ENCODE peak calls at places on chromosomes 12 and 14, in eight cellular contexts. One of them, this sample, is unnamed.
A peak's percentile ranks its signal among the peaks of the same experiment; 100 is the strongest.

GRCh38 chr14:100654025-100654813 is 67.0 kb upstream of the BEGAIN start:
- DNase-seq in AG09319: no peak
- DNase-seq in AG08395: no peak
- DNase-seq in lung microvascular endothelial cell: no peak
- DNase-seq in NCI-H510A: no peak
- DNase-seq in retina: no peak
- DNase-seq in left colon: no peak
- DNase-seq in fibroblast of villous mesenchyme: no peak
- DNase-seq in this sample: no peak

GRCh38 chr12:96828169-96828789 is 78.8 kb upstream of the NEDD1 start:
- DNase-seq in AG09319: no peak
- DNase-seq in AG08395: no peak
- DNase-seq in lung microvascular endothelial cell: no peak
- DNase-seq in NCI-H510A: no peak
- DNase-seq in retina: no peak
- DNase-seq in left colon: no peak
- DNase-seq in fibroblast of villous mesenchyme: no peak
- DNase-seq in this sample: no peak

GRCh38 chr12:103455020-103455763 is 40.6 kb downstream of the C12orf42 start:
- DNase-seq in AG09319: no peak
- DNase-seq in AG08395: no peak
- DNase-seq in lung microvascular endothelial cell: no peak
- DNase-seq in NCI-H510A: no peak
- DNase-seq in retina: no peak
- DNase-seq in left colon: no peak
- DNase-seq in fibroblast of villous mesenchyme: no peak
- DNase-seq in this sample: peak; percentile 81

GRCh38 chr14:71117839-71118743 is 210.8 kb downstream of the PCNX1 start:
- DNase-seq in AG09319: no peak
- DNase-seq in AG08395: peak; percentile 59
- DNase-seq in lung microvascular endothelial cell: peak; percentile 57
- DNase-seq in NCI-H510A: no peak
- DNase-seq in retina: no peak
- DNase-seq in left colon: peak; percentile 48
- DNase-seq in fibroblast of villous mesenchyme: peak; percentile 79
- DNase-seq in this sample: no peak

GRCh38 chr12:52221912-52222457 is 11.1 kb upstream of the KRT7 start:
- DNase-seq in AG09319: no peak
- DNase-seq in AG08395: no peak
- DNase-seq in lung microvascular endothelial cell: peak; percentile 63
- DNase-seq in NCI-H510A: no peak
- DNase-seq in retina: no peak
- DNase-seq in left colon: peak; percentile 76
- DNase-seq in fibroblast of villous mesenchyme: no peak
- DNase-seq in this sample: no peak

GRCh38 chr12:4270670-4271432 is 2.7 kb upstream of the CCND2 start:
- DNase-seq in AG09319: no peak
- DNase-seq in AG08395: no peak
- DNase-seq in lung microvascular endothelial cell: peak; percentile 51
- DNase-seq in NCI-H510A: no peak
- DNase-seq in retina: peak; percentile 81
- DNase-seq in left colon: peak; percentile 75
- DNase-seq in fibroblast of villous mesenchyme: no peak
- DNase-seq in this sample: peak; percentile 73

GRCh38 chr12:57270966-57271470 is 20.0 kb upstream of the STAC3 start:
- DNase-seq in AG09319: no peak
- DNase-seq in AG08395: no peak
- DNase-seq in lung microvascular endothelial cell: peak; percentile 32
- DNase-seq in NCI-H510A: no peak
- DNase-seq in retina: no peak
- DNase-seq in left colon: no peak
- DNase-seq in fibroblast of villous mesenchyme: no peak
- DNase-seq in this sample: no peak

GRCh38 chr14:100708349-100709217 is 18.1 kb upstream of the DLK1 start:
- DNase-seq in AG09319: no peak
- DNase-seq in AG08395: no peak
- DNase-seq in lung microvascular endothelial cell: no peak
- DNase-seq in NCI-H510A: peak; percentile 85
- DNase-seq in retina: peak; percentile 52
- DNase-seq in left colon: peak; percentile 67
- DNase-seq in fibroblast of villous mesenchyme: peak; percentile 94
- DNase-seq in this sample: no peak

GRCh38 chr12:97800561-97800960 is 338.0 kb downstream of the RMST start:
- DNase-seq in AG09319: no peak
- DNase-seq in AG08395: no peak
- DNase-seq in lung microvascular endothelial cell: no peak
- DNase-seq in NCI-H510A: no peak
- DNase-seq in retina: no peak
- DNase-seq in left colon: no peak
- DNase-seq in fibroblast of villous mesenchyme: no peak
- DNase-seq in this sample: no peak

GRCh38 chr14:69204753-69205152 is 13.5 kb downstream of the EXD2 start:
- DNase-seq in AG09319: no peak
- DNase-seq in AG08395: no peak
- DNase-seq in lung microvascular endothelial cell: peak; percentile 80
- DNase-seq in NCI-H510A: no peak
- DNase-seq in retina: no peak
- DNase-seq in left colon: no peak
- DNase-seq in fibroblast of villous mesenchyme: no peak
- DNase-seq in this sample: no peak

GRCh38 chr12:47972895-47973294 is 9.5 kb downstream of the TMEM106C start:
- DNase-seq in AG09319: no peak
- DNase-seq in AG08395: no peak
- DNase-seq in lung microvascular endothelial cell: no peak
- DNase-seq in NCI-H510A: no peak
- DNase-seq in retina: no peak
- DNase-seq in left colon: no peak
- DNase-seq in fibroblast of villous mesenchyme: no peak
- DNase-seq in this sample: no peak

GRCh38 chr12:121933522-121934317 is 15.3 kb downstream of the CFAP251 start:
- DNase-seq in AG09319: no peak
- DNase-seq in AG08395: no peak
- DNase-seq in lung microvascular endothelial cell: peak; percentile 18
- DNase-seq in NCI-H510A: no peak
- DNase-seq in retina: no peak
- DNase-seq in left colon: no peak
- DNase-seq in fibroblast of villous mesenchyme: peak; percentile 36
- DNase-seq in this sample: no peak

GRCh38 chr12:108145011-108145410 is 15.9 kb downstream of the WSCD2 start:
- DNase-seq in AG09319: no peak
- DNase-seq in AG08395: no peak
- DNase-seq in lung microvascular endothelial cell: no peak
- DNase-seq in NCI-H510A: no peak
- DNase-seq in retina: no peak
- DNase-seq in left colon: no peak
- DNase-seq in fibroblast of villous mesenchyme: no peak
- DNase-seq in this sample: no peak

GRCh38 chr14:93984987-93985410 is 8.6 kb upstream of the ASB2 start:
- DNase-seq in AG09319: peak; percentile 40
- DNase-seq in AG08395: peak; percentile 78
- DNase-seq in lung microvascular endothelial cell: peak; percentile 42
- DNase-seq in NCI-H510A: no peak
- DNase-seq in retina: no peak
- DNase-seq in left colon: peak; percentile 56
- DNase-seq in fibroblast of villous mesenchyme: peak; percentile 65
- DNase-seq in this sample: no peak

GRCh38 chr12:122422769-122423257 is 344 bp upstream of the CLIP1 start:
- DNase-seq in AG09319: no peak
- DNase-seq in AG08395: peak; percentile 41
- DNase-seq in lung microvascular endothelial cell: peak; percentile 64
- DNase-seq in NCI-H510A: no peak
- DNase-seq in retina: peak; percentile 81
- DNase-seq in left colon: peak; percentile 31
- DNase-seq in fibroblast of villous mesenchyme: peak; percentile 60
- DNase-seq in this sample: no peak

GRCh38 chr14:91245029-91245428 is 525 bp upstream of the GPR68 start:
- DNase-seq in AG09319: no peak
- DNase-seq in AG08395: no peak
- DNase-seq in lung microvascular endothelial cell: no peak
- DNase-seq in NCI-H510A: no peak
- DNase-seq in retina: no peak
- DNase-seq in left colon: peak; percentile 32
- DNase-seq in fibroblast of villous mesenchyme: no peak
- DNase-seq in this sample: no peak

GRCh38 chr12:122523846-122524718 is 2.7 kb downstream of the RSRC2 start:
- DNase-seq in AG09319: no peak
- DNase-seq in AG08395: no peak
- DNase-seq in lung microvascular endothelial cell: no peak
- DNase-seq in NCI-H510A: no peak
- DNase-seq in retina: no peak
- DNase-seq in left colon: no peak
- DNase-seq in fibroblast of villous mesenchyme: peak; percentile 49
- DNase-seq in this sample: no peak

GRCh38 chr14:30375280-30375892 is 183.6 kb upstream of the G2E3 start:
- DNase-seq in AG09319: peak; percentile 10
- DNase-seq in AG08395: peak; percentile 71
- DNase-seq in lung microvascular endothelial cell: peak; percentile 63
- DNase-seq in NCI-H510A: no peak
- DNase-seq in retina: peak; percentile 54
- DNase-seq in left colon: peak; percentile 67
- DNase-seq in fibroblast of villous mesenchyme: peak; percentile 59
- DNase-seq in this sample: peak; percentile 20

GRCh38 chr14:103027451-103027850 is 29.9 kb downstream of the CDC42BPB start:
- DNase-seq in AG09319: no peak
- DNase-seq in AG08395: no peak
- DNase-seq in lung microvascular endothelial cell: no peak
- DNase-seq in NCI-H510A: no peak
- DNase-seq in retina: no peak
- DNase-seq in left colon: no peak
- DNase-seq in fibroblast of villous mesenchyme: no peak
- DNase-seq in this sample: no peak

GRCh38 chr12:127334924-127335644 is 931.9 kb upstream of the TMEM132C start:
- DNase-seq in AG09319: no peak
- DNase-seq in AG08395: no peak
- DNase-seq in lung microvascular endothelial cell: no peak
- DNase-seq in NCI-H510A: no peak
- DNase-seq in retina: no peak
- DNase-seq in left colon: no peak
- DNase-seq in fibroblast of villous mesenchyme: no peak
- DNase-seq in this sample: no peak

GRCh38 chr12:53078425-53079225 is 565 bp downstream of the SPRYD3 start:
- DNase-seq in AG09319: no peak
- DNase-seq in AG08395: no peak
- DNase-seq in lung microvascular endothelial cell: no peak
- DNase-seq in NCI-H510A: no peak
- DNase-seq in retina: no peak
- DNase-seq in left colon: peak; percentile 74
- DNase-seq in fibroblast of villous mesenchyme: no peak
- DNase-seq in this sample: no peak

GRCh38 chr12:77642246-77642645 is 188.4 kb upstream of the NAV3 start:
- DNase-seq in AG09319: no peak
- DNase-seq in AG08395: no peak
- DNase-seq in lung microvascular endothelial cell: no peak
- DNase-seq in NCI-H510A: no peak
- DNase-seq in retina: no peak
- DNase-seq in left colon: no peak
- DNase-seq in fibroblast of villous mesenchyme: no peak
- DNase-seq in this sample: no peak

GRCh38 chr14:71336488-71337192 is 429.4 kb downstream of the PCNX1 start:
- DNase-seq in AG09319: no peak
- DNase-seq in AG08395: no peak
- DNase-seq in lung microvascular endothelial cell: no peak
- DNase-seq in NCI-H510A: no peak
- DNase-seq in retina: no peak
- DNase-seq in left colon: no peak
- DNase-seq in fibroblast of villous mesenchyme: no peak
- DNase-seq in this sample: no peak

GRCh38 chr14:95660550-95661515 is 25.4 kb upstream of the TCL1B start:
- DNase-seq in AG09319: no peak
- DNase-seq in AG08395: no peak
- DNase-seq in lung microvascular endothelial cell: no peak
- DNase-seq in NCI-H510A: no peak
- DNase-seq in retina: no peak
- DNase-seq in left colon: no peak
- DNase-seq in fibroblast of villous mesenchyme: peak; percentile 54
- DNase-seq in this sample: no peak

GRCh38 chr12:7859552-7859951 is 13.2 kb downstream of the SLC2A14 start:
- DNase-seq in AG09319: no peak
- DNase-seq in AG08395: peak; percentile 52
- DNase-seq in lung microvascular endothelial cell: no peak
- DNase-seq in NCI-H510A: no peak
- DNase-seq in retina: no peak
- DNase-seq in left colon: no peak
- DNase-seq in fibroblast of villous mesenchyme: no peak
- DNase-seq in this sample: no peak

GRCh38 chr14:39673141-39674133 is 241.2 kb upstream of the FBXO33 start:
- DNase-seq in AG09319: no peak
- DNase-seq in AG08395: no peak
- DNase-seq in lung microvascular endothelial cell: no peak
- DNase-seq in NCI-H510A: no peak
- DNase-seq in retina: no peak
- DNase-seq in left colon: no peak
- DNase-seq in fibroblast of villous mesenchyme: no peak
- DNase-seq in this sample: no peak

GRCh38 chr12:71186571-71187288 is 28.9 kb upstream of the TSPAN8 start:
- DNase-seq in AG09319: no peak
- DNase-seq in AG08395: no peak
- DNase-seq in lung microvascular endothelial cell: no peak
- DNase-seq in NCI-H510A: no peak
- DNase-seq in retina: no peak
- DNase-seq in left colon: no peak
- DNase-seq in fibroblast of villous mesenchyme: no peak
- DNase-seq in this sample: no peak

GRCh38 chr12:44848771-44849085 is 27.4 kb downstream of the NELL2 start:
- DNase-seq in AG09319: no peak
- DNase-seq in AG08395: no peak
- DNase-seq in lung microvascular endothelial cell: no peak
- DNase-seq in NCI-H510A: no peak
- DNase-seq in retina: no peak
- DNase-seq in left colon: no peak
- DNase-seq in fibroblast of villous mesenchyme: no peak
- DNase-seq in this sample: no peak

GRCh38 chr14:77185093-77185465 is 3.5 kb downstream of the TMEM63C start:
- DNase-seq in AG09319: no peak
- DNase-seq in AG08395: no peak
- DNase-seq in lung microvascular endothelial cell: no peak
- DNase-seq in NCI-H510A: no peak
- DNase-seq in retina: no peak
- DNase-seq in left colon: no peak
- DNase-seq in fibroblast of villous mesenchyme: no peak
- DNase-seq in this sample: no peak

GRCh38 chr12:81257952-81258551 is 180.2 kb downstream of the ACSS3 start:
- DNase-seq in AG09319: peak; percentile 20
- DNase-seq in AG08395: peak; percentile 33
- DNase-seq in lung microvascular endothelial cell: peak; percentile 5
- DNase-seq in NCI-H510A: no peak
- DNase-seq in retina: peak; percentile 47
- DNase-seq in left colon: no peak
- DNase-seq in fibroblast of villous mesenchyme: peak; percentile 54
- DNase-seq in this sample: no peak

This sample was measured in CMK.